ENCODE peak calls at places on chromosomes 4 and X, in four cellular contexts. A, Q, Z and N are unnamed samples.

GRCh38 chr4:48127231-48127881 is 6.7 kb downstream of the TXK start:
- DNase-seq in Z (no peak), A (no peak), Q (no peak), N (no peak)

GRCh38 chrX:53186363-53186762 is 38.6 kb downstream of the KDM5C start:
- DNase-seq in Q (no peak), Z (peak), A (no peak), N (no peak)

GRCh38 chr4:54064317-54065275 is at the start of gene CHIC2:
- DNase-seq in Q (peak), A (peak), Z (peak), N (peak)

GRCh38 chr4:109432676-109433075 is 939 bp upstream of the SEC24B start:
- DNase-seq in Q (no peak), Z (peak), A (no peak), N (no peak)

GRCh38 chrX:154396948-154397887 is 959 bp upstream of the RPL10 start:
- DNase-seq in A (peak), Z (peak), Q (peak), N (peak)

GRCh38 chr4:152480901-152481300 is 55.0 kb downstream of the FBXW7 start:
- DNase-seq in Z (no peak), A (no peak), Q (no peak), N (no peak)

GRCh38 chr4:57499786-57500185 is 389.6 kb upstream of the IGFBP7 start:
- DNase-seq in Q (no peak), Z (peak), A (no peak), N (no peak)

GRCh38 chr4:17030543-17030942 is 132.1 kb upstream of the LDB2 start:
- DNase-seq in Z (no peak), A (no peak), Q (no peak), N (no peak)

GRCh38 chr4:43251760-43252317 is 359.3 kb downstream of the GRXCR1 start:
- DNase-seq in Q (no peak), Z (no peak), A (no peak), N (no peak)

GRCh38 chr4:26785766-26786165 is 74.9 kb upstream of the STIM2 start:
- DNase-seq in Q (no peak), A (no peak), Z (no peak), N (no peak)